ENCODE peak calls at places on chromosomes 1 and 21, in seven cellular contexts. One of them, this sample, is unnamed.

GRCh38 chr1:87325982-87326738 is 2.5 kb upstream of the LMO4 start:
- DNase-seq in cardiac muscle cell: peak
- DNase-seq in CD8-positive, alpha-beta T cell: peak
- DNase-seq in IMR-90: peak
- DNase-seq in testis: peak
- DNase-seq in upper lobe of right lung: no peak
- DNase-seq in psoas muscle: no peak
- DNase-seq in this sample: peak

GRCh38 chr1:162368451-162368850 is 8.2 kb downstream of the SPATA46 start:
- DNase-seq in cardiac muscle cell: no peak
- DNase-seq in CD8-positive, alpha-beta T cell: no peak
- DNase-seq in IMR-90: no peak
- DNase-seq in testis: no peak
- DNase-seq in upper lobe of right lung: no peak
- DNase-seq in psoas muscle: no peak
- DNase-seq in this sample: no peak

GRCh38 chr1:203491664-203492485 is 2.1 kb upstream of the OPTC start:
- DNase-seq in cardiac muscle cell: no peak
- DNase-seq in CD8-positive, alpha-beta T cell: no peak
- DNase-seq in IMR-90: no peak
- DNase-seq in testis: no peak
- DNase-seq in upper lobe of right lung: no peak
- DNase-seq in psoas muscle: no peak
- DNase-seq in this sample: no peak

GRCh38 chr1:244088161-244088560 is 37.1 kb downstream of the ZBTB18 start:
- DNase-seq in cardiac muscle cell: no peak
- DNase-seq in CD8-positive, alpha-beta T cell: no peak
- DNase-seq in IMR-90: no peak
- DNase-seq in testis: no peak
- DNase-seq in upper lobe of right lung: no peak
- DNase-seq in psoas muscle: no peak
- DNase-seq in this sample: no peak

GRCh38 chr1:31663622-31664452 is 19.2 kb upstream of the PEF1 start:
- DNase-seq in cardiac muscle cell: peak
- DNase-seq in CD8-positive, alpha-beta T cell: peak
- DNase-seq in IMR-90: peak
- DNase-seq in testis: peak
- DNase-seq in upper lobe of right lung: peak
- DNase-seq in psoas muscle: peak
- DNase-seq in this sample: no peak

GRCh38 chr1:87790756-87791155 is 462.1 kb downstream of the LMO4 start:
- DNase-seq in cardiac muscle cell: no peak
- DNase-seq in CD8-positive, alpha-beta T cell: no peak
- DNase-seq in IMR-90: no peak
- DNase-seq in testis: no peak
- DNase-seq in upper lobe of right lung: no peak
- DNase-seq in psoas muscle: no peak
- DNase-seq in this sample: no peak

GRCh38 chr21:44801468-44802395 is at the start of gene UBE2G2:
- DNase-seq in cardiac muscle cell: peak
- DNase-seq in CD8-positive, alpha-beta T cell: peak
- DNase-seq in IMR-90: peak
- DNase-seq in testis: peak
- DNase-seq in upper lobe of right lung: peak
- DNase-seq in psoas muscle: peak
- DNase-seq in this sample: peak

GRCh38 chr1:10649484-10650201 is 146.8 kb downstream of the CASZ1 start:
- DNase-seq in cardiac muscle cell: no peak
- DNase-seq in CD8-positive, alpha-beta T cell: no peak
- DNase-seq in IMR-90: no peak
- DNase-seq in testis: no peak
- DNase-seq in upper lobe of right lung: no peak
- DNase-seq in psoas muscle: no peak
- DNase-seq in this sample: no peak

GRCh38 chr1:41641483-41641829 is 157.0 kb upstream of the EDN2 start:
- DNase-seq in cardiac muscle cell: no peak
- DNase-seq in CD8-positive, alpha-beta T cell: no peak
- DNase-seq in IMR-90: no peak
- DNase-seq in testis: no peak
- DNase-seq in upper lobe of right lung: peak
- DNase-seq in psoas muscle: no peak
- DNase-seq in this sample: no peak

GRCh38 chr1:174352117-174352516 is 95.6 kb upstream of the GPR52 start:
- DNase-seq in cardiac muscle cell: no peak
- DNase-seq in CD8-positive, alpha-beta T cell: no peak
- DNase-seq in IMR-90: no peak
- DNase-seq in testis: no peak
- DNase-seq in upper lobe of right lung: no peak
- DNase-seq in psoas muscle: no peak
- DNase-seq in this sample: peak

GRCh38 chr1:24805534-24806301 is 60.5 kb downstream of the CLIC4 start:
- DNase-seq in cardiac muscle cell: peak
- DNase-seq in CD8-positive, alpha-beta T cell: no peak
- DNase-seq in IMR-90: peak
- DNase-seq in testis: no peak
- DNase-seq in upper lobe of right lung: no peak
- DNase-seq in psoas muscle: no peak
- DNase-seq in this sample: peak

GRCh38 chr21:28971171-28971570 is 21.5 kb downstream of the LTN1 start:
- DNase-seq in cardiac muscle cell: no peak
- DNase-seq in CD8-positive, alpha-beta T cell: no peak
- DNase-seq in IMR-90: peak
- DNase-seq in testis: no peak
- DNase-seq in upper lobe of right lung: no peak
- DNase-seq in psoas muscle: no peak
- DNase-seq in this sample: no peak

GRCh38 chr1:40301541-40302299 is 15.4 kb downstream of the COL9A2 start:
- DNase-seq in cardiac muscle cell: no peak
- DNase-seq in CD8-positive, alpha-beta T cell: no peak
- DNase-seq in IMR-90: no peak
- DNase-seq in testis: no peak
- DNase-seq in upper lobe of right lung: no peak
- DNase-seq in psoas muscle: no peak
- DNase-seq in this sample: no peak

GRCh38 chr1:9787702-9788101 is 36.1 kb downstream of the CLSTN1 start:
- DNase-seq in cardiac muscle cell: no peak
- DNase-seq in CD8-positive, alpha-beta T cell: peak
- DNase-seq in IMR-90: no peak
- DNase-seq in testis: no peak
- DNase-seq in upper lobe of right lung: no peak
- DNase-seq in psoas muscle: no peak
- DNase-seq in this sample: no peak

GRCh38 chr1:9624081-9624480 is 27.4 kb upstream of the PIK3CD start:
- DNase-seq in cardiac muscle cell: no peak
- DNase-seq in CD8-positive, alpha-beta T cell: no peak
- DNase-seq in IMR-90: no peak
- DNase-seq in testis: no peak
- DNase-seq in upper lobe of right lung: no peak
- DNase-seq in psoas muscle: no peak
- DNase-seq in this sample: no peak

GRCh38 chr1:29145739-29146437 is 22.2 kb upstream of the TMEM200B start:
- DNase-seq in cardiac muscle cell: peak
- DNase-seq in CD8-positive, alpha-beta T cell: no peak
- DNase-seq in IMR-90: peak
- DNase-seq in testis: no peak
- DNase-seq in upper lobe of right lung: no peak
- DNase-seq in psoas muscle: no peak
- DNase-seq in this sample: peak

GRCh38 chr1:228490120-228491078 is 3.2 kb downstream of the RNF187 start:
- DNase-seq in cardiac muscle cell: peak
- DNase-seq in CD8-positive, alpha-beta T cell: no peak
- DNase-seq in IMR-90: peak
- DNase-seq in testis: no peak
- DNase-seq in upper lobe of right lung: no peak
- DNase-seq in psoas muscle: peak
- DNase-seq in this sample: no peak

GRCh38 chr1:40901886-40902633 is 39.9 kb upstream of the CITED4 start:
- DNase-seq in cardiac muscle cell: peak
- DNase-seq in CD8-positive, alpha-beta T cell: no peak
- DNase-seq in IMR-90: peak
- DNase-seq in testis: peak
- DNase-seq in upper lobe of right lung: peak
- DNase-seq in psoas muscle: peak
- DNase-seq in this sample: peak

GRCh38 chr1:112298558-112298957 is 97.5 kb upstream of the CTTNBP2NL start:
- DNase-seq in cardiac muscle cell: peak
- DNase-seq in CD8-positive, alpha-beta T cell: no peak
- DNase-seq in IMR-90: peak
- DNase-seq in testis: peak
- DNase-seq in upper lobe of right lung: peak
- DNase-seq in psoas muscle: no peak
- DNase-seq in this sample: no peak

GRCh38 chr1:153404768-153405167 is 11.6 kb upstream of the S100A7A start:
- DNase-seq in cardiac muscle cell: no peak
- DNase-seq in CD8-positive, alpha-beta T cell: peak
- DNase-seq in IMR-90: no peak
- DNase-seq in testis: peak
- DNase-seq in upper lobe of right lung: peak
- DNase-seq in psoas muscle: peak
- DNase-seq in this sample: no peak

GRCh38 chr1:160115545-160116276 is at the start of gene ATP1A2:
- DNase-seq in cardiac muscle cell: no peak
- DNase-seq in CD8-positive, alpha-beta T cell: no peak
- DNase-seq in IMR-90: no peak
- DNase-seq in testis: peak
- DNase-seq in upper lobe of right lung: no peak
- DNase-seq in psoas muscle: peak
- DNase-seq in this sample: no peak

GRCh38 chr1:226666714-226667113 is 72.4 kb downstream of the ITPKB start:
- DNase-seq in cardiac muscle cell: no peak
- DNase-seq in CD8-positive, alpha-beta T cell: no peak
- DNase-seq in IMR-90: no peak
- DNase-seq in testis: no peak
- DNase-seq in upper lobe of right lung: no peak
- DNase-seq in psoas muscle: peak
- DNase-seq in this sample: no peak

DNA sequence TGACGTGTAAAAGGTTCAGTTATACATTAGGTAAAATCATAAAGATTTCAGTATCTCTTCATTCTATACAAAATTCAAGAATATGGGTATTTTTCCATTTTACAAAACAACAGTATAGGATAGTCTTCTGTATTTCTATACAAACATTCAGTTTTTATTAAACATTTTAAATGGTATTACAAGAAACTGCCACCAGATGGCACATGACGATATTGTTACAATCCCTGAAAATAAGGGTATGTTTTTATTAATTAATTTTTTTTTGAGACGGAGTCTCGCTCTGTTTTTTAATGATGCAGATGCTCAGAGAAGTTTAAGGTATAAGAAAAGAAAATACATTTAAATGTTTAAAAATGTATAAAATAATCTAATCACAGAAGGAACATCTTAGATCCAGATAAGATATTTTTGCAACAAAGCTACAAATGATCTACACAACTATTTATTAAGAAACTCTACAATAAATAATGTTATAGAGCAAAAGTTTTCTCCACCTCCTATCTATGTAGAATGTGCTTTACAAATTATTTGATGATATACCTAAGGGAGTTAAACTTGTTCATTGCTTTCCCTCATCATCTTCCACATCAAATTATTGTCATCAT is 23.5 kb upstream of the RSBN1 start:
- DNase-seq in cardiac muscle cell: peak
- DNase-seq in CD8-positive, alpha-beta T cell: no peak
- DNase-seq in IMR-90: peak
- DNase-seq in testis: no peak
- DNase-seq in upper lobe of right lung: no peak
- DNase-seq in psoas muscle: no peak
- DNase-seq in this sample: peak
- TF ChIP-seq CTCF in cardiac muscle cell: peak
- TF ChIP-seq CTCF in CD8-positive, alpha-beta T cell: peak
- TF ChIP-seq CTCF in IMR-90: peak
- TF ChIP-seq CTCF in testis: peak
- TF ChIP-seq CTCF in upper lobe of right lung: peak
- TF ChIP-seq CTCF in psoas muscle: peak
- TF ChIP-seq CTCF in this sample: peak

GRCh38 chr1:18118078-18118477 is 10.5 kb downstream of the IGSF21 start:
- DNase-seq in cardiac muscle cell: no peak
- DNase-seq in CD8-positive, alpha-beta T cell: no peak
- DNase-seq in IMR-90: no peak
- DNase-seq in testis: no peak
- DNase-seq in upper lobe of right lung: no peak
- DNase-seq in psoas muscle: no peak
- DNase-seq in this sample: no peak
- H3K27ac ChIP-seq in cardiac muscle cell: no peak
- H3K27ac ChIP-seq in CD8-positive, alpha-beta T cell: no peak
- H3K27ac ChIP-seq in IMR-90: no peak
- H3K27ac ChIP-seq in testis: no peak
- H3K27ac ChIP-seq in upper lobe of right lung: no peak
- H3K27ac ChIP-seq in psoas muscle: no peak
- H3K27ac ChIP-seq in this sample: no peak

DNA sequence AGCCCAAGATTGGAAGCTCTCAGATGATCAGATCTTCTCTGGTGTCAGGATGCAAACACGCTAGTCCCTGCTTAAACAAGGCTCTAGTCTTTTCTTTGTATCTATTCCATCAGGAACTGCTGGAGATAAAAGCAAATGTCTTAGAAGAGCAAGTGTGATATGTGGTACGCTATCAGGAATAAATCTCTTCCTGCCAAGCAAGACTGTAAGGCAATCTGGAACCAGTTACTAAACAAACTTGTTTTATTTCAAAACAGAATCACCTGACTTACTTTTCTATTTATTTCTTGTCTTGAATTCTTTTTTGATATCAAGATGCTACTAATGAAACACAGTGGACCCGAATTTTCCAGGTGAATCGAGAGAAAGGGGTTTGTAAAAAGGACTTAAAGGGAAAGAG is 139.9 kb upstream of the ZNF644 start:
- DNase-seq in cardiac muscle cell: no peak
- DNase-seq in CD8-positive, alpha-beta T cell: no peak
- DNase-seq in IMR-90: no peak
- DNase-seq in testis: no peak
- DNase-seq in upper lobe of right lung: no peak
- DNase-seq in psoas muscle: no peak
- DNase-seq in this sample: no peak
- TF ChIP-seq CTCF in cardiac muscle cell: no peak
- TF ChIP-seq CTCF in CD8-positive, alpha-beta T cell: no peak
- TF ChIP-seq CTCF in IMR-90: no peak
- TF ChIP-seq CTCF in testis: no peak
- TF ChIP-seq CTCF in upper lobe of right lung: no peak
- TF ChIP-seq CTCF in psoas muscle: no peak
- TF ChIP-seq CTCF in this sample: no peak

DNA sequence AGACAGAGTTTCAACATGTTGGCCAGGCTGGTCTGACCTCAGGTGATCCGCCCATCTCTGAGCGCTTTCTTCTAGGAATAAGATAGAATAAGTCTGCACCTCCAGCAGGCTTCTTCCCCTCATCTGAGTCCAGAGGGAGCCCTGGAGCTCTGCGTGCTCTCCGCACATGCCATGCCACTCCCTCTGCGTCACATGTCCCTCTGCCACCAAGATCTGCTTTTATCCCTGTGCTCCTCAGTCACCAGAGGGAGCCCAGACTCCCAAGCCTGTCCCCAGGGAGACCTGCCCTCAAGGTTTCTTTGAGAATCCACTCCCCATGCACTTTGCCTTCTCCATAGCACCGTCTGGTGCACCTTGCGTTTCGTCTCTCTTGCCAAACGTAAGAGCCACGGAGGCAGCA is 213.0 kb downstream of the CAMTA1 start:
- DNase-seq in cardiac muscle cell: no peak
- DNase-seq in CD8-positive, alpha-beta T cell: no peak
- DNase-seq in IMR-90: no peak
- DNase-seq in testis: no peak
- DNase-seq in upper lobe of right lung: no peak
- DNase-seq in psoas muscle: no peak
- DNase-seq in this sample: no peak
- H3K27ac ChIP-seq in cardiac muscle cell: no peak
- H3K27ac ChIP-seq in CD8-positive, alpha-beta T cell: no peak
- H3K27ac ChIP-seq in IMR-90: no peak
- H3K27ac ChIP-seq in testis: no peak
- H3K27ac ChIP-seq in upper lobe of right lung: no peak
- H3K27ac ChIP-seq in psoas muscle: no peak
- H3K27ac ChIP-seq in this sample: no peak